ENCODE peak calls at places on chromosome 10, in ten cellular contexts. One of them, this sample, is unnamed.

GRCh38 chr10:130105724-130106123 is 4.9 kb downstream of the C10orf143 start:
- DNase-seq in activated T-helper 1 cell treated with anti-CD3 and anti-CD28 coated beads, Interleukin-2, amount 50 U/mL, for 16 hours: no peak
- DNase-seq in B cell: no peak
- DNase-seq in stimulated activated CD4-positive, alpha-beta T cell treated with anti-CD3 and anti-CD28 coated beads, Interleukin-2, amount 100 ng/mL, for 24 hours: no peak
- DNase-seq in Daoy: no peak
- DNase-seq in NCI-H1092 treated with DMSO at 0.1 percent for 48 hours: no peak
- DNase-seq in globus pallidus: no peak
- DNase-seq in activated effector memory CD4-positive, alpha-beta T cell treated with anti-CD3 and anti-CD28 coated beads, Interleukin-2, amount 50 U/mL, for 16 hours: no peak
- DNase-seq in G401: no peak
- DNase-seq in SJSA1: no peak
- DNase-seq in this sample: no peak

GRCh38 chr10:80425901-80426300 is 17.6 kb downstream of the PRXL2A start:
- DNase-seq in activated T-helper 1 cell treated with anti-CD3 and anti-CD28 coated beads, Interleukin-2, amount 50 U/mL, for 16 hours: no peak
- DNase-seq in B cell: no peak
- DNase-seq in stimulated activated CD4-positive, alpha-beta T cell treated with anti-CD3 and anti-CD28 coated beads, Interleukin-2, amount 100 ng/mL, for 24 hours: no peak
- DNase-seq in Daoy: no peak
- DNase-seq in NCI-H1092 treated with DMSO at 0.1 percent for 48 hours: no peak
- DNase-seq in globus pallidus: no peak
- DNase-seq in activated effector memory CD4-positive, alpha-beta T cell treated with anti-CD3 and anti-CD28 coated beads, Interleukin-2, amount 50 U/mL, for 16 hours: no peak
- DNase-seq in G401: no peak
- DNase-seq in SJSA1: no peak
- DNase-seq in this sample: no peak

GRCh38 chr10:16832351-16833080 is 15.3 kb upstream of the RSU1 start:
- DNase-seq in activated T-helper 1 cell treated with anti-CD3 and anti-CD28 coated beads, Interleukin-2, amount 50 U/mL, for 16 hours: no peak
- DNase-seq in B cell: no peak
- DNase-seq in stimulated activated CD4-positive, alpha-beta T cell treated with anti-CD3 and anti-CD28 coated beads, Interleukin-2, amount 100 ng/mL, for 24 hours: no peak
- DNase-seq in Daoy: peak
- DNase-seq in NCI-H1092 treated with DMSO at 0.1 percent for 48 hours: no peak
- DNase-seq in globus pallidus: no peak
- DNase-seq in activated effector memory CD4-positive, alpha-beta T cell treated with anti-CD3 and anti-CD28 coated beads, Interleukin-2, amount 50 U/mL, for 16 hours: no peak
- DNase-seq in G401: peak
- DNase-seq in SJSA1: peak
- DNase-seq in this sample: peak

GRCh38 chr10:78713659-78714058 is 355.1 kb upstream of the ZMIZ1 start:
- DNase-seq in activated T-helper 1 cell treated with anti-CD3 and anti-CD28 coated beads, Interleukin-2, amount 50 U/mL, for 16 hours: no peak
- DNase-seq in B cell: no peak
- DNase-seq in stimulated activated CD4-positive, alpha-beta T cell treated with anti-CD3 and anti-CD28 coated beads, Interleukin-2, amount 100 ng/mL, for 24 hours: no peak
- DNase-seq in Daoy: no peak
- DNase-seq in NCI-H1092 treated with DMSO at 0.1 percent for 48 hours: no peak
- DNase-seq in globus pallidus: no peak
- DNase-seq in activated effector memory CD4-positive, alpha-beta T cell treated with anti-CD3 and anti-CD28 coated beads, Interleukin-2, amount 50 U/mL, for 16 hours: no peak
- DNase-seq in G401: no peak
- DNase-seq in SJSA1: no peak
- DNase-seq in this sample: no peak

GRCh38 chr10:29317423-29318021 is 28.7 kb downstream of the LYZL1 start:
- DNase-seq in activated T-helper 1 cell treated with anti-CD3 and anti-CD28 coated beads, Interleukin-2, amount 50 U/mL, for 16 hours: no peak
- DNase-seq in B cell: no peak
- DNase-seq in stimulated activated CD4-positive, alpha-beta T cell treated with anti-CD3 and anti-CD28 coated beads, Interleukin-2, amount 100 ng/mL, for 24 hours: no peak
- DNase-seq in Daoy: no peak
- DNase-seq in NCI-H1092 treated with DMSO at 0.1 percent for 48 hours: peak
- DNase-seq in globus pallidus: no peak
- DNase-seq in activated effector memory CD4-positive, alpha-beta T cell treated with anti-CD3 and anti-CD28 coated beads, Interleukin-2, amount 50 U/mL, for 16 hours: no peak
- DNase-seq in G401: no peak
- DNase-seq in SJSA1: no peak
- DNase-seq in this sample: no peak

GRCh38 chr10:103667390-103667789 is 173.9 kb downstream of the NEURL1 start:
- DNase-seq in activated T-helper 1 cell treated with anti-CD3 and anti-CD28 coated beads, Interleukin-2, amount 50 U/mL, for 16 hours: no peak
- DNase-seq in B cell: no peak
- DNase-seq in stimulated activated CD4-positive, alpha-beta T cell treated with anti-CD3 and anti-CD28 coated beads, Interleukin-2, amount 100 ng/mL, for 24 hours: no peak
- DNase-seq in Daoy: peak
- DNase-seq in NCI-H1092 treated with DMSO at 0.1 percent for 48 hours: no peak
- DNase-seq in globus pallidus: no peak
- DNase-seq in activated effector memory CD4-positive, alpha-beta T cell treated with anti-CD3 and anti-CD28 coated beads, Interleukin-2, amount 50 U/mL, for 16 hours: no peak
- DNase-seq in G401: no peak
- DNase-seq in SJSA1: no peak
- DNase-seq in this sample: no peak

GRCh38 chr10:116723428-116724281 is 18.7 kb downstream of the HSPA12A start:
- DNase-seq in activated T-helper 1 cell treated with anti-CD3 and anti-CD28 coated beads, Interleukin-2, amount 50 U/mL, for 16 hours: no peak
- DNase-seq in B cell: no peak
- DNase-seq in stimulated activated CD4-positive, alpha-beta T cell treated with anti-CD3 and anti-CD28 coated beads, Interleukin-2, amount 100 ng/mL, for 24 hours: no peak
- DNase-seq in Daoy: no peak
- DNase-seq in NCI-H1092 treated with DMSO at 0.1 percent for 48 hours: no peak
- DNase-seq in globus pallidus: no peak
- DNase-seq in activated effector memory CD4-positive, alpha-beta T cell treated with anti-CD3 and anti-CD28 coated beads, Interleukin-2, amount 50 U/mL, for 16 hours: peak
- DNase-seq in G401: no peak
- DNase-seq in SJSA1: no peak
- DNase-seq in this sample: no peak

GRCh38 chr10:11525503-11525902 is 85.9 kb downstream of the USP6NL start:
- DNase-seq in activated T-helper 1 cell treated with anti-CD3 and anti-CD28 coated beads, Interleukin-2, amount 50 U/mL, for 16 hours: no peak
- DNase-seq in B cell: no peak
- DNase-seq in stimulated activated CD4-positive, alpha-beta T cell treated with anti-CD3 and anti-CD28 coated beads, Interleukin-2, amount 100 ng/mL, for 24 hours: no peak
- DNase-seq in Daoy: no peak
- DNase-seq in NCI-H1092 treated with DMSO at 0.1 percent for 48 hours: no peak
- DNase-seq in globus pallidus: no peak
- DNase-seq in activated effector memory CD4-positive, alpha-beta T cell treated with anti-CD3 and anti-CD28 coated beads, Interleukin-2, amount 50 U/mL, for 16 hours: no peak
- DNase-seq in G401: no peak
- DNase-seq in SJSA1: no peak
- DNase-seq in this sample: no peak

GRCh38 chr10:70274643-70275042 is 9.2 kb downstream of the NPFFR1 start:
- DNase-seq in activated T-helper 1 cell treated with anti-CD3 and anti-CD28 coated beads, Interleukin-2, amount 50 U/mL, for 16 hours: no peak
- DNase-seq in B cell: no peak
- DNase-seq in stimulated activated CD4-positive, alpha-beta T cell treated with anti-CD3 and anti-CD28 coated beads, Interleukin-2, amount 100 ng/mL, for 24 hours: no peak
- DNase-seq in Daoy: no peak
- DNase-seq in NCI-H1092 treated with DMSO at 0.1 percent for 48 hours: no peak
- DNase-seq in globus pallidus: peak
- DNase-seq in activated effector memory CD4-positive, alpha-beta T cell treated with anti-CD3 and anti-CD28 coated beads, Interleukin-2, amount 50 U/mL, for 16 hours: no peak
- DNase-seq in G401: peak
- DNase-seq in SJSA1: no peak
- DNase-seq in this sample: no peak

GRCh38 chr10:71319800-71320392 is 837 bp downstream of the SLC29A3 start:
- DNase-seq in activated T-helper 1 cell treated with anti-CD3 and anti-CD28 coated beads, Interleukin-2, amount 50 U/mL, for 16 hours: no peak
- DNase-seq in B cell: no peak
- DNase-seq in stimulated activated CD4-positive, alpha-beta T cell treated with anti-CD3 and anti-CD28 coated beads, Interleukin-2, amount 100 ng/mL, for 24 hours: no peak
- DNase-seq in Daoy: no peak
- DNase-seq in NCI-H1092 treated with DMSO at 0.1 percent for 48 hours: no peak
- DNase-seq in globus pallidus: no peak
- DNase-seq in activated effector memory CD4-positive, alpha-beta T cell treated with anti-CD3 and anti-CD28 coated beads, Interleukin-2, amount 50 U/mL, for 16 hours: no peak
- DNase-seq in G401: no peak
- DNase-seq in SJSA1: no peak
- DNase-seq in this sample: no peak

GRCh38 chr10:96889415-96890171 is 57.5 kb downstream of the LCOR start:
- DNase-seq in activated T-helper 1 cell treated with anti-CD3 and anti-CD28 coated beads, Interleukin-2, amount 50 U/mL, for 16 hours: no peak
- DNase-seq in B cell: no peak
- DNase-seq in stimulated activated CD4-positive, alpha-beta T cell treated with anti-CD3 and anti-CD28 coated beads, Interleukin-2, amount 100 ng/mL, for 24 hours: no peak
- DNase-seq in Daoy: no peak
- DNase-seq in NCI-H1092 treated with DMSO at 0.1 percent for 48 hours: no peak
- DNase-seq in globus pallidus: no peak
- DNase-seq in activated effector memory CD4-positive, alpha-beta T cell treated with anti-CD3 and anti-CD28 coated beads, Interleukin-2, amount 50 U/mL, for 16 hours: no peak
- DNase-seq in G401: no peak
- DNase-seq in SJSA1: no peak
- DNase-seq in this sample: no peak

GRCh38 chr10:32983333-32983909 is 25.4 kb upstream of the ITGB1 start:
- DNase-seq in activated T-helper 1 cell treated with anti-CD3 and anti-CD28 coated beads, Interleukin-2, amount 50 U/mL, for 16 hours: no peak
- DNase-seq in B cell: no peak
- DNase-seq in stimulated activated CD4-positive, alpha-beta T cell treated with anti-CD3 and anti-CD28 coated beads, Interleukin-2, amount 100 ng/mL, for 24 hours: peak
- DNase-seq in Daoy: peak
- DNase-seq in NCI-H1092 treated with DMSO at 0.1 percent for 48 hours: no peak
- DNase-seq in globus pallidus: no peak
- DNase-seq in activated effector memory CD4-positive, alpha-beta T cell treated with anti-CD3 and anti-CD28 coated beads, Interleukin-2, amount 50 U/mL, for 16 hours: peak
- DNase-seq in G401: peak
- DNase-seq in SJSA1: peak
- DNase-seq in this sample: peak

GRCh38 chr10:98587156-98587555 is 140.4 kb upstream of the HPS1 start:
- DNase-seq in activated T-helper 1 cell treated with anti-CD3 and anti-CD28 coated beads, Interleukin-2, amount 50 U/mL, for 16 hours: no peak
- DNase-seq in B cell: no peak
- DNase-seq in stimulated activated CD4-positive, alpha-beta T cell treated with anti-CD3 and anti-CD28 coated beads, Interleukin-2, amount 100 ng/mL, for 24 hours: no peak
- DNase-seq in Daoy: no peak
- DNase-seq in NCI-H1092 treated with DMSO at 0.1 percent for 48 hours: no peak
- DNase-seq in globus pallidus: peak
- DNase-seq in activated effector memory CD4-positive, alpha-beta T cell treated with anti-CD3 and anti-CD28 coated beads, Interleukin-2, amount 50 U/mL, for 16 hours: no peak
- DNase-seq in G401: no peak
- DNase-seq in SJSA1: no peak
- DNase-seq in this sample: no peak

GRCh38 chr10:13787015-13787421 is 200.3 kb downstream of the PRPF18 start:
- DNase-seq in activated T-helper 1 cell treated with anti-CD3 and anti-CD28 coated beads, Interleukin-2, amount 50 U/mL, for 16 hours: peak
- DNase-seq in B cell: peak
- DNase-seq in stimulated activated CD4-positive, alpha-beta T cell treated with anti-CD3 and anti-CD28 coated beads, Interleukin-2, amount 100 ng/mL, for 24 hours: peak
- DNase-seq in Daoy: peak
- DNase-seq in NCI-H1092 treated with DMSO at 0.1 percent for 48 hours: no peak
- DNase-seq in globus pallidus: no peak
- DNase-seq in activated effector memory CD4-positive, alpha-beta T cell treated with anti-CD3 and anti-CD28 coated beads, Interleukin-2, amount 50 U/mL, for 16 hours: peak
- DNase-seq in G401: peak
- DNase-seq in SJSA1: peak
- DNase-seq in this sample: peak